ENCODE peak calls at places on chromosome 20, in seven cellular contexts. D is mucosa of descending colon, E is IMR-90, Y is hepatocyte, P is brain microvascular endothelial cell, U is foreskin fibroblast, Q is PC-9. A is an unnamed sample.

GRCh38 chr20:47502801-47503239 is 1.1 kb downstream of the NCOA3 start:
- DNase-seq in P (peak), Y (peak), D (no peak), E (peak), U (peak), Q (peak), A (peak)

GRCh38 chr20:2305479-2305878 is 9.7 kb downstream of the TGM3 start:
- DNase-seq in P (no peak), E (no peak), Q (no peak), Y (no peak), D (no peak), U (no peak), A (no peak)

GRCh38 chr20:50120935-50121693 is 8.2 kb upstream of the UBE2V1 start:
- DNase-seq in U (peak), D (no peak), Y (peak), Q (peak), P (no peak), E (peak), A (peak)

GRCh38 chr20:48769111-48769879 is 58.5 kb downstream of the PREX1 start:
- DNase-seq in U (no peak), P (no peak), E (no peak), D (no peak), Q (no peak), Y (no peak), A (peak)

GRCh38 chr20:49411221-49411925 is 71.1 kb downstream of the KCNB1 start:
- DNase-seq in Q (no peak), U (no peak), P (no peak), Y (no peak), E (no peak), D (no peak), A (no peak)

GRCh38 chr20:23231561-23232218 is 118.9 kb upstream of the NXT1 start:
- DNase-seq in Y (no peak), Q (peak), P (no peak), D (no peak), U (peak), E (peak), A (no peak)

GRCh38 chr20:36030143-36030542 is 61.8 kb downstream of the CNBD2 start:
- DNase-seq in Y (no peak), U (peak), E (peak), P (no peak), D (no peak), Q (no peak), A (no peak)

GRCh38 chr20:53891306-53891894 is 179.0 kb downstream of the BCAS1 start:
- DNase-seq in D (no peak), U (peak), P (no peak), E (peak), Y (no peak), Q (no peak), A (no peak)

GRCh38 chr20:13648291-13648690 is 9.6 kb upstream of the TASP1 start:
- DNase-seq in P (no peak), Y (no peak), D (no peak), U (no peak), E (no peak), Q (no peak), A (no peak)

GRCh38 chr20:32603046-32603726 is 18.1 kb upstream of the NOL4L start:
- DNase-seq in E (no peak), Y (no peak), P (no peak), U (no peak), Q (no peak), D (no peak), A (peak)

GRCh38 chr20:34689486-34689885 is 12.6 kb upstream of the PIGU start:
- DNase-seq in D (no peak), Y (no peak), E (no peak), U (peak), P (peak), Q (no peak), A (no peak)

GRCh38 chr20:31989030-31989645 is 21.1 kb upstream of the CCM2L start:
- DNase-seq in D (no peak), U (no peak), Q (no peak), E (no peak), P (no peak), Y (no peak), A (no peak)

GRCh38 chr20:5652626-5653573 is 97.3 kb upstream of the SHLD1 start:
- DNase-seq in D (no peak), E (peak), Y (no peak), U (peak), P (peak), Q (peak), A (no peak)

GRCh38 chr20:32319100-32319499 is 39.0 kb upstream of the ASXL1 start:
- DNase-seq in E (no peak), D (no peak), Y (no peak), Q (no peak), P (no peak), U (no peak), A (no peak)

GRCh38 chr20:8005033-8005432 is 14.5 kb downstream of the TMX4 start:
- DNase-seq in Q (no peak), Y (no peak), E (no peak), D (no peak), U (no peak), P (no peak), A (no peak)

GRCh38 chr20:64228086-64228485 is 27.5 kb upstream of the PCMTD2 start:
- DNase-seq in E (no peak), P (no peak), D (peak), U (no peak), Q (no peak), Y (no peak), A (no peak)

GRCh38 chr20:25197173-25197869 is 1.8 kb downstream of the ENTPD6 start:
- DNase-seq in D (no peak), Y (no peak), Q (peak), E (no peak), U (no peak), P (no peak), A (no peak)

GRCh38 chr20:34110025-34111013 is 1.7 kb downstream of the EIF2S2 start:
- DNase-seq in E (peak), U (peak), Y (no peak), P (no peak), Q (no peak), D (no peak), A (no peak)

GRCh38 chr20:56463428-56463827 is 5.0 kb upstream of the RTF2 start:
- DNase-seq in U (no peak), Y (no peak), Q (no peak), P (no peak), E (no peak), D (no peak), A (no peak)

GRCh38 chr20:47400685-47401084 is 44.2 kb upstream of the ZMYND8 start:
- DNase-seq in P (no peak), Y (no peak), D (no peak), U (no peak), Q (no peak), E (no peak), A (peak)

GRCh38 chr20:38726849-38727601 is 2.7 kb downstream of the SLC32A1 start:
- DNase-seq in Y (no peak), P (no peak), D (no peak), Q (no peak), U (peak), E (no peak), A (peak)

GRCh38 chr20:47205577-47206123 is 150.8 kb downstream of the ZMYND8 start:
- DNase-seq in U (peak), Q (peak), E (peak), D (no peak), Y (peak), P (peak), A (peak)

GRCh38 chr20:556984-557383 is 13.4 kb upstream of the CSNK2A1 start:
- DNase-seq in P (no peak), Y (no peak), Q (no peak), D (no peak), U (no peak), E (no peak), A (no peak)

GRCh38 chr20:44912189-44912588 is 2.3 kb downstream of the PABPC1L start:
- DNase-seq in Q (no peak), Y (no peak), E (no peak), U (no peak), P (no peak), D (no peak), A (no peak)
- H3K4me3 ChIP-seq in Q (no peak), Y (no peak), E (no peak), U (no peak), P (no peak), D (no peak), A (no peak)

DNA sequence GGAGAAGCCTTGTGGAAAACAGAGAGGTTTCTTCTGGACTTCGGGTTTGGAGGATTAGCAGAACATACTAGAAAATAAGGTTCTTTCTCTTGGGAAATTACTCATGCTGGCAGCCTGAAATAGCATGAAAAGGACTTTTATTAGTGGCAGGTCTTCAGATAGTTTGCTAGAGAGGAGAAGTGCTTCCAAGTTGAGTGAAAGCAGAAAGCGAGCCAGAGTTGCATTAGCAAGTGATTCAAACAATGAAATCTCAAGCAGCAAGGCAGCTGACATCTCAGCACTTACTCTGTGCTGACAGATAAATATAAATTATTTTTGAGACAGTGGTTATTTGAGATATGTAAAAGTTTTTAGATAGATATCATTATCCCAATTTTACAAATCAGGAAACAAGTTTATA is 91.9 kb downstream of the PLCB4 start:
- DNase-seq in P (no peak), Q (no peak), U (peak), D (no peak), E (no peak), Y (no peak), A (no peak)
- H3K4me3 ChIP-seq in P (no peak), Q (no peak), U (no peak), D (no peak), E (no peak), Y (no peak), A (no peak)

DNA sequence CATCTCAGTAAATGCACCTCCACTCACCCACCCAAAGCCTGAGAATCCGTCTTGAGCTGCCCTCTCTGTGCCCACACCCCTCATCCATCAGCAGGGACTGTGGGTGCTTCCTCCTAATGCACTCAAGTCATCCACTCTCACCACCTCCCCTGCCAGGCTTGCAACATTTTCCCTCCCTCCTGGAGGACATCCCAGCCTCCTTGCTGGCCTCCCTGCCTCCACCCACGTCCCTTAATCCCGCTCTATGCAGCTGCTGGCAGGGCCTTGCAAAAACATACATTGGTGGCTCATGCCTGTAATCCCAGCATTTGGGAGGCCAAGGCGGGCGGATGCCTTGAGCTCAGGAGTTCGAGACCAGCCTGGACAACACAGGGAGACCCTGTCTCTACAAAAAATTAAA is 15.6 kb upstream of the SRC start:
- DNase-seq in U (no peak), P (no peak), Q (no peak), D (no peak), Y (no peak), E (no peak), A (no peak)
- H3K4me3 ChIP-seq in U (no peak), P (no peak), Q (no peak), D (no peak), Y (no peak), E (no peak), A (no peak)

GRCh38 chr20:59084041-59084841 is 41.7 kb upstream of the PRELID3B start:
- DNase-seq in U (no peak), P (no peak), E (no peak), Q (no peak), D (no peak), Y (no peak), A (no peak)
- H3K4me3 ChIP-seq in U (no peak), P (no peak), E (no peak), Q (no peak), D (no peak), Y (no peak), A (no peak)

GRCh38 chr20:11403711-11404110 is 514.0 kb upstream of the BTBD3 start:
- DNase-seq in E (no peak), U (no peak), Y (no peak), P (peak), D (no peak), Q (no peak), A (no peak)

DNA sequence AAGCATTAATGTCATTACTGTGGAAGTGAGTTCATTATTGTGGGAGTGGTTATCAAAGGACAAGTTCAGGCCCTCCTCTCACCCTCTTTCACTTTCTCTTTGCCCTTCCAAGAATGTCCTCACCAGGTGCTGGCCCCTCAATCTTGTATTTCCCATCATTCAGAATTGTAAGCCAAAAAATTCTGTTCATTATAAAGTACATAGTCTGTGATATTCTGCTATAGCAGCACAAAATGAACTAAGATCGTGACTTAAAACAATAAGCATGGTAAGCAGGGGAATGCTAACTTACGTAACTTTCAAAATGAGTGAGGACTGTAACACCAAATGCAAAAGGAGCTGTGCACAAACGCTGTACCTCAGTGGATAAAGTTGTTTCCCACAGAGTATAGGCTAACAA is 515.7 kb upstream of the BTBD3 start:
- DNase-seq in P (no peak), U (no peak), E (no peak), Q (no peak), D (no peak), Y (no peak), A (no peak)
- H3K4me3 ChIP-seq in P (no peak), U (no peak), E (no peak), Q (peak), D (no peak), Y (no peak), A (no peak)

A was measured in H7.